ENCODE peak calls at places on chromosomes 11 and 22, in four cellular contexts. One of them, this sample, is unnamed.

GRCh38 chr22:41256254-41256897 is 15.6 kb upstream of the CHADL start:
- DNase-seq in pancreas: no peak
- DNase-seq in fibroblast of pulmonary artery: peak
- DNase-seq in T-cell: no peak
- DNase-seq in this sample: no peak

GRCh38 chr11:113796663-113797259 is 17.2 kb downstream of the CLDN25 start:
- DNase-seq in pancreas: no peak
- DNase-seq in fibroblast of pulmonary artery: peak
- DNase-seq in T-cell: no peak
- DNase-seq in this sample: no peak

GRCh38 chr22:50304528-50305392 is 2.7 kb downstream of the PLXNB2 start:
- DNase-seq in pancreas: no peak
- DNase-seq in fibroblast of pulmonary artery: peak
- DNase-seq in T-cell: no peak
- DNase-seq in this sample: no peak

GRCh38 chr11:72932132-72932570 is 117.9 kb downstream of the ATG16L2 start:
- DNase-seq in pancreas: no peak
- DNase-seq in fibroblast of pulmonary artery: peak
- DNase-seq in T-cell: no peak
- DNase-seq in this sample: no peak

GRCh38 chr11:62552465-62552782 is 5.8 kb upstream of the AHNAK start:
- DNase-seq in pancreas: no peak
- DNase-seq in fibroblast of pulmonary artery: no peak
- DNase-seq in T-cell: no peak
- DNase-seq in this sample: no peak

GRCh38 chr11:12731841-12732336 is 57.7 kb downstream of the TEAD1 start:
- DNase-seq in pancreas: no peak
- DNase-seq in fibroblast of pulmonary artery: no peak
- DNase-seq in T-cell: no peak
- DNase-seq in this sample: no peak

GRCh38 chr11:57069942-57070341 is 81.2 kb downstream of the OR5AK2 start:
- DNase-seq in pancreas: no peak
- DNase-seq in fibroblast of pulmonary artery: peak
- DNase-seq in T-cell: no peak
- DNase-seq in this sample: no peak

GRCh38 chr22:43177479-43177878 is 9.5 kb downstream of the TTLL12 start:
- DNase-seq in pancreas: no peak
- DNase-seq in fibroblast of pulmonary artery: no peak
- DNase-seq in T-cell: no peak
- DNase-seq in this sample: no peak

GRCh38 chr22:33350391-33350955 is 292.3 kb upstream of the SYN3 start:
- DNase-seq in pancreas: no peak
- DNase-seq in fibroblast of pulmonary artery: no peak
- DNase-seq in T-cell: no peak
- DNase-seq in this sample: no peak

GRCh38 chr22:28034145-28034759 is 115.2 kb upstream of the PITPNB start:
- DNase-seq in pancreas: no peak
- DNase-seq in fibroblast of pulmonary artery: no peak
- DNase-seq in T-cell: no peak
- DNase-seq in this sample: no peak

GRCh38 chr11:119685073-119685746 is 43.8 kb downstream of the NECTIN1 start:
- DNase-seq in pancreas: no peak
- DNase-seq in fibroblast of pulmonary artery: no peak
- DNase-seq in T-cell: no peak
- DNase-seq in this sample: no peak

GRCh38 chr11:63937713-63938480 is 905 bp upstream of the NAA40 start:
- DNase-seq in pancreas: no peak
- DNase-seq in fibroblast of pulmonary artery: no peak
- DNase-seq in T-cell: no peak
- DNase-seq in this sample: no peak

GRCh38 chr11:68538025-68538424 is 77.5 kb downstream of the PPP6R3 start:
- DNase-seq in pancreas: no peak
- DNase-seq in fibroblast of pulmonary artery: no peak
- DNase-seq in T-cell: no peak
- DNase-seq in this sample: no peak

GRCh38 chr11:11810764-11811726 is 30.7 kb upstream of the USP47 start:
- DNase-seq in pancreas: no peak
- DNase-seq in fibroblast of pulmonary artery: no peak
- DNase-seq in T-cell: no peak
- DNase-seq in this sample: no peak

GRCh38 chr22:26887916-26888315 is 230.5 kb downstream of the MIAT start:
- DNase-seq in pancreas: no peak
- DNase-seq in fibroblast of pulmonary artery: no peak
- DNase-seq in T-cell: no peak
- DNase-seq in this sample: no peak

GRCh38 chr11:69898123-69898522 is 78.9 kb upstream of the FGF3 start:
- DNase-seq in pancreas: no peak
- DNase-seq in fibroblast of pulmonary artery: no peak
- DNase-seq in T-cell: no peak
- DNase-seq in this sample: no peak

GRCh38 chr22:32327596-32328171 is 30.0 kb upstream of the RFPL3 start:
- DNase-seq in pancreas: no peak
- DNase-seq in fibroblast of pulmonary artery: no peak
- DNase-seq in T-cell: no peak
- DNase-seq in this sample: no peak

GRCh38 chr11:119782673-119783072 is 53.7 kb upstream of the NECTIN1 start:
- DNase-seq in pancreas: no peak
- DNase-seq in fibroblast of pulmonary artery: peak
- DNase-seq in T-cell: no peak
- DNase-seq in this sample: no peak

GRCh38 chr11:95494167-95494566 is 263.2 kb upstream of the SESN3 start:
- DNase-seq in pancreas: no peak
- DNase-seq in fibroblast of pulmonary artery: no peak
- DNase-seq in T-cell: no peak
- DNase-seq in this sample: no peak

GRCh38 chr11:76769645-76770586 is 13.2 kb upstream of the TSKU start:
- DNase-seq in pancreas: peak
- DNase-seq in fibroblast of pulmonary artery: peak
- DNase-seq in T-cell: no peak
- DNase-seq in this sample: no peak

GRCh38 chr22:42283288-42284229 is 13.1 kb upstream of the TCF20 start:
- DNase-seq in pancreas: peak
- DNase-seq in fibroblast of pulmonary artery: no peak
- DNase-seq in T-cell: no peak
- DNase-seq in this sample: peak

GRCh38 chr22:44045171-44045570 is 21.1 kb downstream of the PARVB start:
- DNase-seq in pancreas: no peak
- DNase-seq in fibroblast of pulmonary artery: no peak
- DNase-seq in T-cell: no peak
- DNase-seq in this sample: no peak

GRCh38 chr11:70737816-70738630 is 339.7 kb downstream of the CTTN start:
- DNase-seq in pancreas: peak
- DNase-seq in fibroblast of pulmonary artery: no peak
- DNase-seq in T-cell: no peak
- DNase-seq in this sample: no peak

GRCh38 chr11:66956689-66957290 is 1.4 kb downstream of the PC start:
- DNase-seq in pancreas: no peak
- DNase-seq in fibroblast of pulmonary artery: peak
- DNase-seq in T-cell: no peak
- DNase-seq in this sample: no peak

GRCh38 chr11:100675115-100675650 is 11.9 kb upstream of the ARHGAP42 start:
- DNase-seq in pancreas: no peak
- DNase-seq in fibroblast of pulmonary artery: no peak
- DNase-seq in T-cell: no peak
- DNase-seq in this sample: no peak

GRCh38 chr11:27404427-27404826 is 41.4 kb upstream of the CCDC34 start:
- DNase-seq in pancreas: no peak
- DNase-seq in fibroblast of pulmonary artery: no peak
- DNase-seq in T-cell: no peak
- DNase-seq in this sample: no peak